ENCODE peak calls at places on chromosomes 7 and 10, in seven cellular contexts. S, C, Q, I, X, W and B are unnamed samples.

GRCh38 chr10:70461397-70462348 is 16.9 kb upstream of the PALD1 start:
- DNase-seq in S (no peak), C (no peak), Q (peak; percentile 23), I (no peak), X (peak; percentile 34), W (no peak), B (peak; percentile 51)

GRCh38 chr7:28405662-28406061 is 6.7 kb upstream of the CREB5 start:
- DNase-seq in S (no peak), C (no peak), Q (peak; percentile 91), I (no peak), X (peak; percentile 43), W (no peak), B (peak; percentile 85)

GRCh38 chr10:35498693-35499092 is 106.4 kb upstream of the GJD4 start:
- DNase-seq in S (no peak), C (no peak), Q (no peak), I (no peak), X (no peak), W (no peak), B (no peak)

GRCh38 chr7:70435634-70436033 is 696.3 kb upstream of the GALNT17 start:
- DNase-seq in S (no peak), C (no peak), Q (no peak), I (no peak), X (no peak), W (no peak), B (no peak)

GRCh38 chr10:72353963-72354355 is 760 bp downstream of the DNAJB12 start:
- DNase-seq in S (no peak), C (no peak), Q (peak; percentile 12), I (no peak), X (no peak), W (no peak), B (peak; percentile 17)

GRCh38 chr7:19489162-19489820 is 219.5 kb downstream of the POLR1F start:
- DNase-seq in S (no peak), C (peak; percentile 10), Q (no peak), I (no peak), X (no peak), W (no peak), B (no peak)

GRCh38 chr10:34240031-34240430 is 575.1 kb downstream of the PARD3 start:
- DNase-seq in S (no peak), C (no peak), Q (no peak), I (no peak), X (no peak), W (no peak), B (no peak)

GRCh38 chr10:116608683-116609594 is 11.8 kb upstream of the PNLIPRP2 start:
- DNase-seq in S (no peak), C (no peak), Q (no peak), I (no peak), X (no peak), W (no peak), B (no peak)

GRCh38 chr10:77919713-77920108 is 6.8 kb downstream of the DLG5 start:
- DNase-seq in S (no peak), C (no peak), Q (peak; percentile 47), I (no peak), X (no peak), W (no peak), B (peak; percentile 62)

GRCh38 chr10:84829121-84829520 is 500.7 kb downstream of the CCSER2 start:
- DNase-seq in S (no peak), C (no peak), Q (no peak), I (no peak), X (no peak), W (no peak), B (no peak)

GRCh38 chr10:14750900-14751575 is 23.7 kb downstream of the FAM107B start:
- DNase-seq in S (no peak), C (no peak), Q (no peak), I (no peak), X (no peak), W (no peak), B (no peak)

GRCh38 chr7:125661-126060 is 66.7 kb upstream of the FAM20C start:
- DNase-seq in S (no peak), C (no peak), Q (no peak), I (no peak), X (no peak), W (no peak), B (no peak)

DNA sequence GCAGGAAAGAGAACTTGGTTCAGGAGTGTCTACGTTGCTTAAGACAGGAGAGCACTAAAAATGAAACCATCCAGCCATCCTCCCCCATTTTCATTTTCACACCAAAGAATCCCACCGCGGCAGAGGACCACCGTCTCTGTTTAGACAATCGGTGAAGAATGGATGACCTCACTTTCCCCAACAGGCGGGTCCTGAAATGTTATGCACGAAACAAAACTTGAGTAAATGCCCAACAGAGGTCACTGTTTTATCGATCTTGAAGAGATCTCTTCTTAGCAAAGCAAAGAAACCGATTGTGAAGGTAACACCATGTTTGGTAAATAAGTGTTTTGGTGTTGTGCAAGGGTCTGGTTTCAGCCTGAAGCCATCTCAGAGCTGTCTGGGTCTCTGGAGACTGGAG is 1.4 kb upstream of the IL6 start:
- DNase-seq in S (no peak), C (no peak), Q (no peak), I (no peak), X (no peak), W (no peak), B (no peak)
- H3K4me3 ChIP-seq in S (no peak overlapping the region), C (no peak overlapping the region), Q (no peak overlapping the region), I (no peak overlapping the region), X (no peak overlapping the region), W (no peak overlapping the region), B (peak overlapping the region; percentile 20)

GRCh38 chr10:129495697-129496096 is 28.7 kb downstream of the MGMT start:
- DNase-seq in S (no peak), C (no peak), Q (no peak), I (no peak), X (no peak), W (no peak), B (no peak)

GRCh38 chr10:129494740-129495139 is 27.7 kb downstream of the MGMT start:
- DNase-seq in S (no peak), C (no peak), Q (no peak), I (no peak), X (no peak), W (no peak), B (no peak)

GRCh38 chr10:129494176-129494575 is 27.1 kb downstream of the MGMT start:
- DNase-seq in S (no peak), C (no peak), Q (no peak), I (no peak), X (no peak), W (no peak), B (no peak)

GRCh38 chr10:129486805-129487204 is 19.8 kb downstream of the MGMT start:
- DNase-seq in S (no peak), C (no peak), Q (no peak), I (no peak), X (no peak), W (no peak), B (no peak)

DNA sequence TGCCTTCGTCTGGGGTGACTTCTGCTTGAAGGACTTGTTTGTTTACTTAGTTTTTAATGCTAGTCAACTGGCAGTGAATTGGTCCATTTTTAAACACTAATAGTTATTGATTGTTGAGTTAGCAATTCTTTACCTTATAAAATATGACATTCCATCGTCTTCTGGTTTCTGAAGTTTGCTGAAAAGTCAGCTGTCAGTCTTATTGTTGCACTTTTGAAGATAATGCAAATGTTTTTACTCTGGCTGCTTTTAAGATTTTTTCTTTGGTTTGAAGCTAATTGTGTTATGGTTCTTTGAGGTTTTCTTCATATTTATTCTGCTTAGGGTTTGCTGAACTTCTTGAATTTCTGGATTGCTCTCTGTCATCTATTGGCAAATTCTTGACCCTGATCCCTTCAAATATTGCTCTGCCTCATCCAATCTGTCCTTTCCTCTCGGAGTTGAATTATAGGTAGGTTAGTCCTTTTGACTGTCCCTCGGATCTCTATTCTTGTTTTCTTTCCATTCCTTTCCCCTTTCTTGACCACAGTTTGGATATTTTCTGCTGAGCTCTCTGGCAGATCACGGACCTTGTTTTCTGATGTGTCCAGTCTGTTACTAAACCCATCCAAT is 24.2 kb downstream of the MGMT start:
- DNase-seq in S (no peak), C (no peak), Q (peak; percentile 2), I (no peak), X (no peak), W (no peak), B (no peak)
- H3K9me3 ChIP-seq in S (peaks cover 19% of the 10 kb centered on the region), C (peaks cover 36% of the 10 kb centered on the region), Q (peaks cover 4% of the 10 kb centered on the region), I (peaks cover 26% of the 10 kb centered on the region), X (peaks cover 19% of the 10 kb centered on the region), W (peaks cover 36% of the 10 kb centered on the region), B (peaks cover 22% of the 10 kb centered on the region)

GRCh38 chr10:8037199-8037801 is 17.2 kb upstream of the GATA3 start:
- DNase-seq in S (no peak), C (no peak), Q (no peak), I (no peak), X (no peak), W (no peak), B (no peak)
- H3K27me3 ChIP-seq in S (peaks cover 84% of the 10 kb centered on the region), C (peaks cover 98% of the 10 kb centered on the region), Q (peaks cover 90% of the 10 kb centered on the region), I (peaks cover 78% of the 10 kb centered on the region), X (peaks cover 81% of the 10 kb centered on the region), W (peaks cover 7% of the 10 kb centered on the region), B (peaks cover 64% of the 10 kb centered on the region)

GRCh38 chr10:2925631-2926030 is 141.7 kb upstream of the PFKP start:
- DNase-seq in S (no peak), C (peak; percentile 69), Q (peak; percentile 75), I (no peak), X (peak; percentile 62), W (peak; percentile 18), B (peak; percentile 90)
- H3K4me3 ChIP-seq in S (no peak overlapping the region), C (no peak overlapping the region), Q (no peak overlapping the region), I (no peak overlapping the region), X (no peak overlapping the region), W (no peak overlapping the region), B (no peak overlapping the region)

GRCh38 chr7:121313793-121314676 is 14.8 kb upstream of the WNT16 start:
- DNase-seq in S (no peak), C (no peak), Q (peak; percentile 29), I (no peak), X (no peak), W (no peak), B (no peak)
- H3K9me3 ChIP-seq in S (no peaks in the 10 kb centered on the region), C (no peaks in the 10 kb centered on the region), Q (no peaks in the 10 kb centered on the region), I (no peaks in the 10 kb centered on the region), X (no peaks in the 10 kb centered on the region), W (peaks cover 10% of the 10 kb centered on the region), B (no peaks in the 10 kb centered on the region)

GRCh38 chr7:123285076-123285700 is 85.4 kb upstream of the SLC13A1 start:
- DNase-seq in S (no peak), C (no peak), Q (no peak), I (peak; percentile 38), X (no peak), W (no peak), B (no peak)
- H3K27me3 ChIP-seq in S (no peaks in the 10 kb centered on the region), C (no peaks in the 10 kb centered on the region), Q (no peaks in the 10 kb centered on the region), I (no peaks in the 10 kb centered on the region), X (no peaks in the 10 kb centered on the region), W (no peaks in the 10 kb centered on the region), B (no peaks in the 10 kb centered on the region)

GRCh38 chr10:132636358-132636757 is 98.8 kb downstream of the INPP5A start:
- DNase-seq in S (peak; percentile 22), C (no peak), Q (no peak), I (no peak), X (no peak), W (no peak), B (no peak)
- H3K4me3 ChIP-seq in S (no peak overlapping the region), C (no peak overlapping the region), Q (no peak overlapping the region), I (no peak overlapping the region), X (no peak overlapping the region), W (no peak overlapping the region), B (no peak overlapping the region)

GRCh38 chr7:36937754-36938551 is 213.7 kb upstream of the AOAH start:
- DNase-seq in S (no peak), C (no peak), Q (no peak), I (no peak), X (no peak), W (no peak), B (no peak)
- H3K9me3 ChIP-seq in S (peaks cover 62% of the 10 kb centered on the region), C (peaks cover 54% of the 10 kb centered on the region), Q (peaks cover 33% of the 10 kb centered on the region), I (peaks cover 15% of the 10 kb centered on the region), X (peaks cover 28% of the 10 kb centered on the region), W (peaks cover 63% of the 10 kb centered on the region), B (peaks cover 7% of the 10 kb centered on the region)